ENCODE peak calls at places on chromosomes 4 and X, in nine cellular contexts. One of them, this sample, is unnamed.

GRCh38 chrX:131830400-131831184 is 192.5 kb upstream of the STK26 start:
- DNase-seq in NCI-H2171 treated with DMSO at 0.1 percent for 48 hours: peak
- DNase-seq in CD4-positive, alpha-beta T cell: no peak
- DNase-seq in SW480: peak
- DNase-seq in non-pigmented ciliary epithelial cell: no peak
- DNase-seq in uterus: peak
- DNase-seq in naive B cell: peak
- DNase-seq in anterior cingulate cortex: peak
- DNase-seq in activated effector memory CD4-positive, alpha-beta T cell treated with Interleukin-2 at 50 U/mL for 16 hours: no peak
- DNase-seq in this sample: no peak

GRCh38 chr4:6974138-6974848 is 64.7 kb downstream of the TBC1D14 start:
- DNase-seq in NCI-H2171 treated with DMSO at 0.1 percent for 48 hours: peak
- DNase-seq in CD4-positive, alpha-beta T cell: peak
- DNase-seq in SW480: peak
- DNase-seq in non-pigmented ciliary epithelial cell: peak
- DNase-seq in uterus: peak
- DNase-seq in naive B cell: peak
- DNase-seq in anterior cingulate cortex: peak
- DNase-seq in activated effector memory CD4-positive, alpha-beta T cell treated with Interleukin-2 at 50 U/mL for 16 hours: peak
- DNase-seq in this sample: peak

GRCh38 chr4:123603165-123603564 is 206.6 kb downstream of the SPRY1 start:
- DNase-seq in NCI-H2171 treated with DMSO at 0.1 percent for 48 hours: no peak
- DNase-seq in CD4-positive, alpha-beta T cell: no peak
- DNase-seq in SW480: peak
- DNase-seq in non-pigmented ciliary epithelial cell: no peak
- DNase-seq in uterus: no peak
- DNase-seq in naive B cell: no peak
- DNase-seq in anterior cingulate cortex: no peak
- DNase-seq in activated effector memory CD4-positive, alpha-beta T cell treated with Interleukin-2 at 50 U/mL for 16 hours: no peak
- DNase-seq in this sample: peak

GRCh38 chr4:101418055-101418454 is 70.7 kb upstream of the PPP3CA start:
- DNase-seq in NCI-H2171 treated with DMSO at 0.1 percent for 48 hours: no peak
- DNase-seq in CD4-positive, alpha-beta T cell: peak
- DNase-seq in SW480: no peak
- DNase-seq in non-pigmented ciliary epithelial cell: no peak
- DNase-seq in uterus: no peak
- DNase-seq in naive B cell: peak
- DNase-seq in anterior cingulate cortex: no peak
- DNase-seq in activated effector memory CD4-positive, alpha-beta T cell treated with Interleukin-2 at 50 U/mL for 16 hours: peak
- DNase-seq in this sample: no peak

GRCh38 chrX:16512401-16512776 is 137.6 kb upstream of the S100G start:
- DNase-seq in NCI-H2171 treated with DMSO at 0.1 percent for 48 hours: no peak
- DNase-seq in CD4-positive, alpha-beta T cell: no peak
- DNase-seq in SW480: no peak
- DNase-seq in non-pigmented ciliary epithelial cell: no peak
- DNase-seq in uterus: no peak
- DNase-seq in naive B cell: no peak
- DNase-seq in anterior cingulate cortex: no peak
- DNase-seq in activated effector memory CD4-positive, alpha-beta T cell treated with Interleukin-2 at 50 U/mL for 16 hours: no peak
- DNase-seq in this sample: no peak

GRCh38 chr4:114108869-114109268 is 129.4 kb upstream of the ARSJ start:
- DNase-seq in NCI-H2171 treated with DMSO at 0.1 percent for 48 hours: peak
- DNase-seq in CD4-positive, alpha-beta T cell: no peak
- DNase-seq in SW480: peak
- DNase-seq in non-pigmented ciliary epithelial cell: no peak
- DNase-seq in uterus: no peak
- DNase-seq in naive B cell: no peak
- DNase-seq in anterior cingulate cortex: no peak
- DNase-seq in activated effector memory CD4-positive, alpha-beta T cell treated with Interleukin-2 at 50 U/mL for 16 hours: no peak
- DNase-seq in this sample: no peak

GRCh38 chrX:131762802-131763234 is 218.9 kb downstream of the OR13H1 start:
- DNase-seq in NCI-H2171 treated with DMSO at 0.1 percent for 48 hours: no peak
- DNase-seq in CD4-positive, alpha-beta T cell: peak
- DNase-seq in SW480: no peak
- DNase-seq in non-pigmented ciliary epithelial cell: no peak
- DNase-seq in uterus: peak
- DNase-seq in naive B cell: peak
- DNase-seq in anterior cingulate cortex: peak
- DNase-seq in activated effector memory CD4-positive, alpha-beta T cell treated with Interleukin-2 at 50 U/mL for 16 hours: no peak
- DNase-seq in this sample: no peak

GRCh38 chrX:115259238-115259875 is 25.5 kb upstream of the LRCH2 start:
- DNase-seq in NCI-H2171 treated with DMSO at 0.1 percent for 48 hours: no peak
- DNase-seq in CD4-positive, alpha-beta T cell: no peak
- DNase-seq in SW480: no peak
- DNase-seq in non-pigmented ciliary epithelial cell: no peak
- DNase-seq in uterus: no peak
- DNase-seq in naive B cell: no peak
- DNase-seq in anterior cingulate cortex: no peak
- DNase-seq in activated effector memory CD4-positive, alpha-beta T cell treated with Interleukin-2 at 50 U/mL for 16 hours: no peak
- DNase-seq in this sample: no peak

GRCh38 chrX:73851014-73852009 is 288.3 kb downstream of the CHIC1 start:
- DNase-seq in NCI-H2171 treated with DMSO at 0.1 percent for 48 hours: no peak
- DNase-seq in CD4-positive, alpha-beta T cell: peak
- DNase-seq in SW480: no peak
- DNase-seq in non-pigmented ciliary epithelial cell: no peak
- DNase-seq in uterus: peak
- DNase-seq in naive B cell: peak
- DNase-seq in anterior cingulate cortex: peak
- DNase-seq in activated effector memory CD4-positive, alpha-beta T cell treated with Interleukin-2 at 50 U/mL for 16 hours: no peak
- DNase-seq in this sample: no peak